ENCODE peak calls at places on chromosomes 4 and X, in seven cellular contexts. One of them, this sample, is unnamed.

GRCh38 chrX:9907645-9908387 is 59.3 kb upstream of the CLDN34 start:
- DNase-seq in tibial nerve: no peak
- DNase-seq in fibroblast of mammary gland: peak
- DNase-seq in GM20000: no peak
- DNase-seq in adrenal gland: no peak
- DNase-seq in GM23338: no peak
- DNase-seq in RWPE2: no peak
- DNase-seq in this sample: no peak

GRCh38 chr4:110970642-110971041 is 347.8 kb upstream of the PITX2 start:
- DNase-seq in tibial nerve: no peak
- DNase-seq in fibroblast of mammary gland: peak
- DNase-seq in GM20000: peak
- DNase-seq in adrenal gland: no peak
- DNase-seq in GM23338: peak
- DNase-seq in RWPE2: no peak
- DNase-seq in this sample: peak

GRCh38 chr4:107037188-107037587 is 1.1 kb upstream of the DKK2 start:
- DNase-seq in tibial nerve: peak
- DNase-seq in fibroblast of mammary gland: peak
- DNase-seq in GM20000: no peak
- DNase-seq in adrenal gland: peak
- DNase-seq in GM23338: peak
- DNase-seq in RWPE2: no peak
- DNase-seq in this sample: peak

GRCh38 chr4:68079918-68080317 is 49.8 kb downstream of the TMPRSS11F start:
- DNase-seq in tibial nerve: no peak
- DNase-seq in fibroblast of mammary gland: no peak
- DNase-seq in GM20000: no peak
- DNase-seq in adrenal gland: no peak
- DNase-seq in GM23338: peak
- DNase-seq in RWPE2: no peak
- DNase-seq in this sample: no peak

GRCh38 chr4:169024762-169025161 is 14.7 kb upstream of the CBR4 start:
- DNase-seq in tibial nerve: no peak
- DNase-seq in fibroblast of mammary gland: peak
- DNase-seq in GM20000: peak
- DNase-seq in adrenal gland: no peak
- DNase-seq in GM23338: peak
- DNase-seq in RWPE2: no peak
- DNase-seq in this sample: peak

GRCh38 chr4:111399523-111400135 is 745.6 kb upstream of the FAM241A start:
- DNase-seq in tibial nerve: no peak
- DNase-seq in fibroblast of mammary gland: peak
- DNase-seq in GM20000: no peak
- DNase-seq in adrenal gland: no peak
- DNase-seq in GM23338: no peak
- DNase-seq in RWPE2: no peak
- DNase-seq in this sample: no peak

GRCh38 chrX:150316564-150316963 is 46.6 kb upstream of the MAMLD1 start:
- DNase-seq in tibial nerve: no peak
- DNase-seq in fibroblast of mammary gland: no peak
- DNase-seq in GM20000: no peak
- DNase-seq in adrenal gland: no peak
- DNase-seq in GM23338: no peak
- DNase-seq in RWPE2: no peak
- DNase-seq in this sample: no peak

GRCh38 chrX:30513284-30513683 is 64.3 kb downstream of the TASL start:
- DNase-seq in tibial nerve: no peak
- DNase-seq in fibroblast of mammary gland: peak
- DNase-seq in GM20000: peak
- DNase-seq in adrenal gland: no peak
- DNase-seq in GM23338: peak
- DNase-seq in RWPE2: no peak
- DNase-seq in this sample: no peak

GRCh38 chrX:126658447-126658846 is 105.8 kb upstream of the DCAF12L1 start:
- DNase-seq in tibial nerve: no peak
- DNase-seq in fibroblast of mammary gland: peak
- DNase-seq in GM20000: no peak
- DNase-seq in adrenal gland: no peak
- DNase-seq in GM23338: no peak
- DNase-seq in RWPE2: no peak
- DNase-seq in this sample: no peak

GRCh38 chr4:122665148-122665547 is 44.3 kb upstream of the IL21 start:
- DNase-seq in tibial nerve: no peak
- DNase-seq in fibroblast of mammary gland: no peak
- DNase-seq in GM20000: no peak
- DNase-seq in adrenal gland: no peak
- DNase-seq in GM23338: no peak
- DNase-seq in RWPE2: no peak
- DNase-seq in this sample: no peak

GRCh38 chr4:112358415-112358814 is 61.2 kb downstream of the ALPK1 start:
- DNase-seq in tibial nerve: no peak
- DNase-seq in fibroblast of mammary gland: no peak
- DNase-seq in GM20000: no peak
- DNase-seq in adrenal gland: no peak
- DNase-seq in GM23338: no peak
- DNase-seq in RWPE2: no peak
- DNase-seq in this sample: no peak

GRCh38 chrX:6679550-6679949 is 144.6 kb upstream of the VCX3A start:
- DNase-seq in tibial nerve: no peak
- DNase-seq in fibroblast of mammary gland: no peak
- DNase-seq in GM20000: no peak
- DNase-seq in adrenal gland: no peak
- DNase-seq in GM23338: no peak
- DNase-seq in RWPE2: no peak
- DNase-seq in this sample: no peak

GRCh38 chrX:153763989-153764755 is at the start of gene PLXNB3:
- DNase-seq in tibial nerve: peak
- DNase-seq in fibroblast of mammary gland: peak
- DNase-seq in GM20000: peak
- DNase-seq in adrenal gland: peak
- DNase-seq in GM23338: peak
- DNase-seq in RWPE2: peak
- DNase-seq in this sample: peak

GRCh38 chr4:118732591-118733330 is 47.6 kb downstream of the METTL14 start:
- DNase-seq in tibial nerve: no peak
- DNase-seq in fibroblast of mammary gland: peak
- DNase-seq in GM20000: no peak
- DNase-seq in adrenal gland: no peak
- DNase-seq in GM23338: no peak
- DNase-seq in RWPE2: no peak
- DNase-seq in this sample: no peak

GRCh38 chr4:4426511-4427477 is 39.9 kb downstream of the NSG1 start:
- DNase-seq in tibial nerve: no peak
- DNase-seq in fibroblast of mammary gland: no peak
- DNase-seq in GM20000: no peak
- DNase-seq in adrenal gland: no peak
- DNase-seq in GM23338: peak
- DNase-seq in RWPE2: no peak
- DNase-seq in this sample: no peak
- TF ChIP-seq CTCF in tibial nerve: no peak
- TF ChIP-seq CTCF in fibroblast of mammary gland: no peak
- TF ChIP-seq CTCF in GM20000: no peak
- TF ChIP-seq CTCF in adrenal gland: no peak
- TF ChIP-seq CTCF in GM23338: no peak
- TF ChIP-seq CTCF in RWPE2: no peak
- TF ChIP-seq CTCF in this sample: no peak

DNA sequence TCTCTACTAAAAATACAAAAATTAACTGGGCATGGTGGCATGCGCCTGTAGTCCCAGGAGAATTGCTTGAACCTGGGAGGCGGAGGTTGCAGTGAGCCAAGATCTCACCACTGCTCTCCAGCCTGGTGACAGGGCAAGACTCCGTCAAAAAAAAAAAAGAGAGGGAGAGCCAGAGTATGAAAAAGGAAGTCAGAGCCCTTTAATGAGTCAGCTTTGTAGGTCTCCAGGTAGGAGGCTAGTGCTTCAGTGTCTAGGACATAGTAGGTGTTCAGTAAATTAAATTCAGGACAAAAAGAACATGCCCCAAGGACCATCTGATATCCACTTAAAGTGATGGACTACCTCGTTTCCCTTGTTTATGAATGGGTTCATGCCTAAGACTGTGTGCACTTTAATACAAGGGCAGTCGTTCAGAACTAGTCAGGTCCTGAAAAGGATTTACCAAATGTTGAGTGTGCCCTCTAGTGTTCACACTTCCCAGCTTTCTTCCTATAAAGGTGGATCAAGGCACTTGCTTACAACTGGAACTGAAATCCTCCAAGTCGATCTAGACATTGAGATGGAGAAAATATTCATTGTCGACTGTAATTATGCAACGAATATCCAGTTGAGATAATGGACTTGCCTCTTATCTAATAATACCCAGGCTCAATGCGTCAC is 29.0 kb downstream of the F9 start:
- DNase-seq in tibial nerve: no peak
- DNase-seq in fibroblast of mammary gland: peak
- DNase-seq in GM20000: peak
- DNase-seq in adrenal gland: peak
- DNase-seq in GM23338: peak
- DNase-seq in RWPE2: no peak
- DNase-seq in this sample: peak
- TF ChIP-seq CTCF in tibial nerve: peak
- TF ChIP-seq CTCF in fibroblast of mammary gland: peak
- TF ChIP-seq CTCF in GM20000: no peak
- TF ChIP-seq CTCF in adrenal gland: peak
- TF ChIP-seq CTCF in GM23338: peak
- TF ChIP-seq CTCF in RWPE2: peak
- TF ChIP-seq CTCF in this sample: peak

DNA sequence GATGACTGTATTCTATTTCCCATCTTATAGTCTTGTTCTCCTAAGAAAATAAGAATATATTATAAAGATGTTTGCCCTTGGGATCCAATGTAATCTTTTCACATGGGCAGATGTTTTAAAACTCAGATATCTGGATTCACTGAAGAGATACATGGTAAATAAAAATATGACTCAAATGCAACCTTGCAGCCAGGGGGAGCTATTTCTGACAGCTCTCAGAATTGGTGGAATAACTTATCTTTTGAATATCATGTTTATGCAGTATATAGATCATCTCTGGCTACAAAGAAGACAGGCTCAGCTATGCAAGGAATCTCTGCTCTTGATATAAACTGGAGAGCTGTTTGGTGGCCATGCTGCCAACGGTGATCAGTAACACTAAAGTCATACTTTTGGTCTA is 274.7 kb downstream of the GLUD2 start:
- DNase-seq in tibial nerve: no peak
- DNase-seq in fibroblast of mammary gland: peak
- DNase-seq in GM20000: no peak
- DNase-seq in adrenal gland: no peak
- DNase-seq in GM23338: no peak
- DNase-seq in RWPE2: no peak
- DNase-seq in this sample: no peak
- TF ChIP-seq CTCF in tibial nerve: no peak
- TF ChIP-seq CTCF in fibroblast of mammary gland: peak
- TF ChIP-seq CTCF in GM20000: no peak
- TF ChIP-seq CTCF in adrenal gland: no peak
- TF ChIP-seq CTCF in GM23338: no peak
- TF ChIP-seq CTCF in RWPE2: peak
- TF ChIP-seq CTCF in this sample: no peak

DNA sequence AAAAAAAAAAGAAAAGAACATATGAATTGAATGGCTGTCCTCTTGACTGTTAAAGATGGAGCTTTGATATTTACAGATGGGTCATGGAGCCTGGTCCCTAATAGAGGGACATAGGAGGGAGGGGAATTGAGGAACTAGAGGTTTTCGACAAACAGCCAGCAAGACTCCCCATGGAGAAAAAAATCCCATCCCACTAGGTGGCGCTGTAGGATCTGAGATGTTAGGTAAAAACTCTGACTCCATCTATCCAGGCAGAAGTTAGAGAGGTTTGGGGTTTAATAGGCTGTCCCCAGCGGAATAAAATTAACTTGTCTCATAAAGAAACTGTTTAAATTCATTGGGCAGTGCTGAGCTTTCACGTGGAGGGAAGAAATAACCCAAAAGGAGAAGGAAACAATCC is 45.9 kb downstream of the HMGB2 start:
- DNase-seq in tibial nerve: peak
- DNase-seq in fibroblast of mammary gland: peak
- DNase-seq in GM20000: peak
- DNase-seq in adrenal gland: peak
- DNase-seq in GM23338: peak
- DNase-seq in RWPE2: no peak
- DNase-seq in this sample: peak
- TF ChIP-seq CTCF in tibial nerve: no peak
- TF ChIP-seq CTCF in fibroblast of mammary gland: peak
- TF ChIP-seq CTCF in GM20000: peak
- TF ChIP-seq CTCF in adrenal gland: peak
- TF ChIP-seq CTCF in GM23338: peak
- TF ChIP-seq CTCF in RWPE2: peak
- TF ChIP-seq CTCF in this sample: peak

DNA sequence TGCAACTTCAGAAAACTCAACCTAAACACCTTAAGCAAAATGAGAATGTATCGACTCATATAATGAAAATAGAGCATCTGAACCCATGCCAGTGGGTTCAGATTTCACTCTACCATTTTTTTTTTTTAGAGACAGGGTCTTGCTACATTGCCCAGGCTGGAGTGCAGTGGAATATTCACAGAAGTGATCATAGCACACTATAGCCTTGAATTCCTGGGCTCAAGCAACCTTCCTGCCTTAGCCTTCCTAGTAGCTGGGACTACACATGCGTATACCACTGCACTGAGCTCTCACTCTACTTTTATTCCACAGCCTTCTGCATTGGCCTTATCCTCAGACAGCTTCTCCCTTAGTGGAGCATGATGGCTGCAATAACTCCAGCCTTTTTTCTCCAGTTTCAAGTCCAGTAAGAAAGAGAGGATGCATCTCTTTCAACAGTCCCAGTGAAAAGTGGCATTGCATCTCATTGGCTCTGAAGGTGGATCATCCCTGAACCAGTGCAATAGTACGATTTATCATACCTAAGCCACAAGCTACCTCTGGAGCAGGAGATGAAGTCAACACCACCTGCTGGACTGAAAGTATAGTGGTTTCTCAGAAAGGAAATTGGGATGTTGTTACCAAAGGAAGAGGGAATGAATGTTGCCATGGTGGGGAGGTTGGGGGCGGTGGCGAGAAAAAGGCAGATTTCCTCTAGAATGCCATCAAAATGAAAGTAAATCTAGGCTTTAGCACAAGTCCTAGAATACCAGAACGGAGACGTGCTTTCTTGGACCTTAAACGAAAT is 2.0 kb upstream of the SOD3 start:
- DNase-seq in tibial nerve: no peak
- DNase-seq in fibroblast of mammary gland: peak
- DNase-seq in GM20000: no peak
- DNase-seq in adrenal gland: no peak
- DNase-seq in GM23338: peak
- DNase-seq in RWPE2: no peak
- DNase-seq in this sample: no peak
- TF ChIP-seq CTCF in tibial nerve: no peak
- TF ChIP-seq CTCF in fibroblast of mammary gland: peak
- TF ChIP-seq CTCF in GM20000: no peak
- TF ChIP-seq CTCF in adrenal gland: peak
- TF ChIP-seq CTCF in GM23338: peak
- TF ChIP-seq CTCF in RWPE2: peak
- TF ChIP-seq CTCF in this sample: no peak

GRCh38 chrX:18119856-18120255 is 100.8 kb downstream of the BEND2 start:
- DNase-seq in tibial nerve: no peak
- DNase-seq in fibroblast of mammary gland: no peak
- DNase-seq in GM20000: no peak
- DNase-seq in adrenal gland: no peak
- DNase-seq in GM23338: peak
- DNase-seq in RWPE2: no peak
- DNase-seq in this sample: no peak
- TF ChIP-seq CTCF in tibial nerve: no peak
- TF ChIP-seq CTCF in fibroblast of mammary gland: no peak
- TF ChIP-seq CTCF in GM20000: no peak
- TF ChIP-seq CTCF in adrenal gland: no peak
- TF ChIP-seq CTCF in GM23338: peak
- TF ChIP-seq CTCF in RWPE2: peak
- TF ChIP-seq CTCF in this sample: no peak